ENCODE peak calls at places on chromosomes 6 and 20, in five cellular contexts. F is H9, Z is H1, G is neuronal stem cell, D is trophoblast cell. Y is an unnamed sample.

GRCh38 chr6:53735896-53736295 is 58.9 kb upstream of the LRRC1 start:
- DNase-seq in F (no peak), Z (no peak), G (no peak), D (peak), Y (no peak)

GRCh38 chr6:111482959-111483735 is at the start of gene REV3L:
- DNase-seq in Z (peak), F (peak), G (peak), D (peak), Y (peak)

GRCh38 chr6:150209415-150209814 is 66.6 kb downstream of the PPP1R14C start:
- DNase-seq in G (no peak), D (no peak), F (no peak), Z (no peak), Y (no peak)

GRCh38 chr20:50186987-50187402 is 3.6 kb upstream of the CEBPB start:
- DNase-seq in F (no peak), G (no peak), D (no peak), Z (no peak), Y (no peak)

GRCh38 chr20:38228436-38228835 is 32.1 kb downstream of the KIAA1755 start:
- DNase-seq in D (no peak), F (no peak), Z (no peak), G (no peak), Y (no peak)

GRCh38 chr6:3747100-3747737 is 4.3 kb downstream of the PXDC1 start:
- DNase-seq in Z (no peak), G (no peak), D (no peak), F (no peak), Y (no peak)

GRCh38 chr20:57983082-57983481 is 245.4 kb downstream of the ANKRD60 start:
- DNase-seq in Z (no peak), F (no peak), D (no peak), G (no peak), Y (no peak)

GRCh38 chr20:36888880-36889516 is 13.1 kb downstream of the TLDC2 start:
- DNase-seq in F (no peak), Z (no peak), D (no peak), G (no peak), Y (no peak)

GRCh38 chr20:32333181-32333987 is 24.7 kb upstream of the ASXL1 start:
- DNase-seq in G (no peak), D (peak), F (no peak), Z (no peak), Y (no peak)

GRCh38 chr6:145964948-145965366 is 799 bp upstream of the SHPRH start:
- DNase-seq in F (no peak), G (no peak), D (no peak), Z (no peak), Y (peak)

GRCh38 chr6:42276008-42276890 is 58.6 kb upstream of the MRPS10 start:
- DNase-seq in D (no peak), Z (no peak), F (no peak), G (no peak), Y (peak)

GRCh38 chr20:33909331-33909921 is 84.3 kb upstream of the RALY start:
- DNase-seq in F (no peak), G (no peak), Z (no peak), D (peak), Y (peak)

GRCh38 chr20:9575836-9576235 is 61.4 kb downstream of the LAMP5 start:
- DNase-seq in Z (no peak), F (no peak), G (no peak), D (no peak), Y (no peak)

GRCh38 chr6:4459032-4459431 is 317.2 kb upstream of the CDYL start:
- DNase-seq in G (no peak), F (no peak), D (peak), Z (no peak), Y (peak)

GRCh38 chr6:134477991-134478635 is 160.2 kb upstream of the SGK1 start:
- DNase-seq in D (no peak), F (no peak), G (no peak), Z (no peak), Y (no peak)

GRCh38 chr6:56246941-56247653 is at the start of gene COL21A1:
- DNase-seq in D (peak), G (peak), F (peak), Z (peak), Y (peak)

GRCh38 chr6:1798965-1799325 is 189.2 kb downstream of the FOXC1 start:
- DNase-seq in Z (no peak), D (no peak), G (no peak), F (no peak), Y (no peak)

GRCh38 chr6:93351222-93351621 is 68.1 kb downstream of the EPHA7 start:
- DNase-seq in F (no peak), G (no peak), D (no peak), Z (no peak), Y (no peak)

GRCh38 chr6:93352604-93353003 is 66.8 kb downstream of the EPHA7 start:
- DNase-seq in F (no peak), G (no peak), D (no peak), Z (no peak), Y (no peak)

DNA sequence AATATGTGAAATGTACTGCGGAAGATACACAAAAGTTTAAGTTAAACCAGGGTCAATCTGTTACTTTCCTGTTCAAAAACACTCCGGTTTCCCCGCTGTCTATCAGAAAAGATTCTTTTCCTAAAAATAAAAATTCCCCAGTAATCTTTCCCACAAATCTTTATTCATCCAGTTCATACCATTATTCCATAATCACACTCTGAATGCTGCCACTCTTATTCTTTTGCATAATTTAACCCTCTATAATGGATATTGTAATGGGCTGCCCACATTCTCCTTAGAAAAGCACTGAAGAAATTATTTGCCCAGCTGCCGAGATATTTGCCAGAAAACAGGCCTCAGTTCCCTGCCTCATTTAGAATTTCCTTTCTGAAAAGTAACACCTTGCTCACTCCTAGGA is 68.6 kb downstream of the EPHA7 start:
- DNase-seq in D (no peak), F (no peak), Z (no peak), G (no peak), Y (no peak)
- H3K18ac ChIP-seq in D (no peak), F (no peak), Z (no peak), G (no peak), Y (no peak)

GRCh38 chr20:63968136-63968927 is 1.4 kb downstream of the ZNF512B start:
- DNase-seq in G (no peak), F (peak), D (peak), Z (no peak), Y (no peak)
- H2BK12ac ChIP-seq in G (no peak), F (no peak), D (no peak), Z (no peak), Y (no peak)

DNA sequence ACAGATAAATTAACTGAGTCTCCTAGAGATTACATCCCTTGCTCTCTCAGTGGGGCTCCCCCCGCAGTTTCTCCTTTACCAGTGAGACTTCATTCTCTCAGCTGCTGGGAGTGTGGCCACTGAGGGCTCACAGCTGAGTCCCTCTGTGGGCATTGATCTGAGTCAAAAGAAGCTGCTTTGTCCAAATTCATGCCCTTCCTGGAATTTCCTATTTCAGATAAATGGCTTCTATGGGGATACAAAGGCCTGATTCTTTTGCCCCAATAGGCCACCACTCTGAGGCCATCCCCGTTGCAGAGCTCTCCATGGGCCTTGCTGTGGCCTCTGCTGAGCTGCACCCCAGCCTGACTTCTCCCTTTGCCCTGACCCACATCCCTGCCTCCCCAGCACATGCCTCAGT is 10.0 kb downstream of the CST5 start:
- DNase-seq in Z (no peak), D (no peak), F (no peak), G (no peak), Y (no peak)
- H3K18ac ChIP-seq in Z (peak), D (no peak), F (no peak), G (peak), Y (no peak)

GRCh38 chr20:11689262-11689661 is 228.4 kb upstream of the BTBD3 start:
- DNase-seq in Z (no peak), F (no peak), G (no peak), D (no peak), Y (no peak)
- H2BK12ac ChIP-seq in Z (no peak), F (no peak), G (no peak), D (no peak), Y (no peak)

GRCh38 chr6:158852312-158853071 is 33.3 kb upstream of the EZR start:
- DNase-seq in F (no peak), G (no peak), Z (no peak), D (no peak), Y (no peak)
- H3K18ac ChIP-seq in F (peak), G (peak), Z (peak), D (peak), Y (peak)

GRCh38 chr6:44740566-44741120 is 353.1 kb downstream of the CDC5L start:
- DNase-seq in Z (no peak), G (no peak), F (no peak), D (no peak), Y (no peak)

GRCh38 chr6:44739163-44739562 is 351.7 kb downstream of the CDC5L start:
- DNase-seq in D (peak), F (no peak), G (no peak), Z (no peak), Y (peak)

GRCh38 chr6:44738652-44739141 is 351.2 kb downstream of the CDC5L start:
- DNase-seq in D (peak), F (no peak), G (no peak), Z (no peak), Y (peak)

GRCh38 chr6:44742201-44742600 is 354.7 kb downstream of the CDC5L start:
- DNase-seq in F (no peak), D (no peak), Z (no peak), G (no peak), Y (no peak)

GRCh38 chr6:44742828-44743372 is 355.4 kb downstream of the CDC5L start:
- DNase-seq in G (no peak), F (no peak), Z (no peak), D (no peak), Y (no peak)
- H2BK12ac ChIP-seq in G (no peak), F (no peak), Z (no peak), D (no peak), Y (no peak)

DNA sequence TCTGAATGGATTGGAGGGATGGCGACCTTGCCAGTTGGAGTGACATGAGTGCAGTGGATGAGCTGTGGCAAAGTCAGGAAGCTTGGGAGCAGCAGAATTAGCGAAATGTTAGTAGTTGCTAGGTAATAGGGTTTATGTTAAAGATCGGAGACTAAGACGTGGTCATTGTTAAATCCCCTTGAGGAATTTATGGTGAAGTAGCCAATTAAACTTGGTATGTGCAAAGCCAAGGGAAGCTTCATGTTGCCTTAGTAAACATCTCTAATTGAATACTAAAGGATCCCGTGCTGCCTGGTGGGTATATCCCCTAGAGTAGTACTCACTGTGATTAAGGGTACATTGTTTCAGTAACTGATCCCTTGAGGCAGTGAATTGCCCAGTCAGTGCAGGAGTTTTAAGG is 106.0 kb downstream of the PRIM2 start:
- DNase-seq in D (no peak), G (peak), Z (no peak), F (peak), Y (peak)
- H3K18ac ChIP-seq in D (no peak), G (no peak), Z (no peak), F (no peak), Y (no peak)

DNA sequence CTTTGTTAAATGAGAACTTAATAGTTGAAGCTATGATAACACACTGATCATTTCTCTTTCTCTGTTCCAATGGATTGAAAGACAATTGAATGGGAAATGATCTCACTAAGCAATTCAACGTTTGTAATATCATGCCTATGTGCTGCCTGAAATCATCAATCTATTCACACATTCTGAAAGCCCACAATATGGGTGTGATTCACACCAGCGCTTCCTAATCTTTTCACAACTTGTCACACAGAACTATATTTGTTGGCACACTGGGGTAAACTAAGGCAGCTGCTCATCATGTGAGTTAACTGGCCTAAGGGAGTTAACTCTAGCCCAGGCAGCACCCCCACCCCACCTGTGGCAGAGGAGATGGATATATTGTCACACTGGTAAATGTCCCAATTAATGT is 37.1 kb upstream of the UTRN start:
- DNase-seq in F (no peak), D (peak), G (no peak), Z (no peak), Y (no peak)
- H2BK12ac ChIP-seq in F (no peak), D (no peak), G (no peak), Z (no peak), Y (no peak)

GRCh38 chr6:43929511-43929910 is 159.5 kb downstream of the VEGFA start:
- DNase-seq in D (no peak), Z (no peak), G (no peak), F (no peak), Y (no peak)

GRCh38 chr6:43924222-43924702 is 154.3 kb downstream of the VEGFA start:
- DNase-seq in G (no peak), D (no peak), F (no peak), Z (no peak), Y (no peak)

GRCh38 chr6:43927525-43928210 is 157.7 kb downstream of the VEGFA start:
- DNase-seq in Z (no peak), D (no peak), G (no peak), F (no peak), Y (no peak)

GRCh38 chr6:43923376-43924221 is 153.6 kb downstream of the VEGFA start:
- DNase-seq in F (no peak), D (no peak), Z (no peak), G (no peak), Y (no peak)

GRCh38 chr6:43926644-43927524 is 156.9 kb downstream of the VEGFA start:
- DNase-seq in D (peak), F (peak), G (peak), Z (no peak), Y (peak)
- H3K18ac ChIP-seq in D (no peak), F (peak), G (peak), Z (peak), Y (peak)

DNA sequence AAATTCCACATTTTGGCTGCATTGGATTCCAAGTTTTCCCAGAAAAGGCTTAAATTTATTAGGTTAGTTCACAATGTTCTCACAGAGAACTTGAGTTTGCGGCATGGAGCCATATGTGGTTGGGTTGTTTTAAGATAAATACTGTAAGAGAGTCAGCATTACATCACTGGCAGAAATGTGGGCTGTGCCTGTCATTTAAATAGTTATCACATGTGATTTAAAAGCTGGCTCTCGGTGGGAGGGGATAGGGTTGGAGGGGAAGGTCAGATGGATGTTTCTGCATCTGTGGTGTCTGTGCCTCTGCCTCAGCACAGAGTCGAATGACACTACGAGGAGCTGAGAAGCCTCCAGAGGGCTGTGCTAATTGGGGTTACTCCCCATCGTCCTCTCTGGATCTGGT is 73.8 kb upstream of the SCP2D1 start:
- DNase-seq in G (peak), F (no peak), D (no peak), Z (no peak), Y (peak)
- H2BK12ac ChIP-seq in G (no peak), F (no peak), D (no peak), Z (no peak), Y (no peak)